ENCODE peak calls at places on chromosomes 3 and 15, in eight cellular contexts. G, J, D, Y, T, S, N and U are unnamed samples.

GRCh38 chr3:151837057-151837456 is 23.1 kb downstream of the AADAC start:
- DNase-seq in T (no peak), Y (peak; percentile 91), S (peak; percentile 69), J (peak; percentile 85), N (no peak), D (no peak), G (no peak), U (no peak)

GRCh38 chr15:101091080-101092017 is 160.5 kb downstream of the CHSY1 start:
- DNase-seq in N (no peak), S (peak; percentile 89), J (peak; percentile 89), G (no peak), T (no peak), D (no peak), Y (peak; percentile 79), U (no peak)

GRCh38 chr15:36932070-36932469 is 168.3 kb downstream of the MEIS2 start:
- DNase-seq in N (no peak), S (no peak), Y (no peak), T (no peak), J (no peak), G (no peak), D (no peak), U (no peak)

GRCh38 chr15:66486887-66487286 is 10.7 kb downstream of the SNAPC5 start:
- DNase-seq in N (no peak), T (no peak), S (no peak), J (no peak), G (no peak), Y (no peak), D (no peak), U (peak; percentile 15)

GRCh38 chr3:184740509-184741258 is 28.8 kb upstream of the MAGEF1 start:
- DNase-seq in N (no peak), S (peak; percentile 16), Y (peak; percentile 87), T (no peak), D (no peak), J (peak; percentile 28), G (no peak), U (no peak)

GRCh38 chr15:25783607-25784131 is 79.5 kb downstream of the ATP10A start:
- DNase-seq in D (no peak), Y (peak; percentile 72), G (no peak), J (peak; percentile 58), T (no peak), S (no peak), N (no peak), U (no peak)

GRCh38 chr3:54294214-54294613 is 171.9 kb downstream of the CACNA2D3 start:
- DNase-seq in J (no peak), N (no peak), D (no peak), S (no peak), Y (no peak), T (no peak), G (no peak), U (no peak)

GRCh38 chr3:73115806-73116205 is 54.3 kb downstream of the EBLN2 start:
- DNase-seq in G (no peak), T (no peak), N (no peak), J (no peak), Y (no peak), S (no peak), D (no peak), U (no peak)

GRCh38 chr3:72398781-72399180 is 449.5 kb downstream of the SHQ1 start:
- DNase-seq in D (no peak), S (no peak), N (no peak), G (no peak), J (no peak), Y (no peak), T (no peak), U (no peak)

GRCh38 chr15:89358755-89359439 is 24.3 kb upstream of the POLG start:
- DNase-seq in G (peak; percentile 71), S (peak; percentile 29), D (peak; percentile 90), T (peak; percentile 71), J (peak; percentile 83), N (peak; percentile 94), Y (peak; percentile 82), U (no peak)

GRCh38 chr3:69250014-69250413 is 127.6 kb upstream of the LMOD3 start:
- DNase-seq in D (no peak), Y (peak; percentile 23), J (no peak), T (no peak), S (no peak), N (no peak), G (no peak), U (no peak)

GRCh38 chr15:37102315-37103021 is 2.1 kb upstream of the MEIS2 start:
- DNase-seq in Y (peak; percentile 60), T (no peak), D (no peak), G (peak; percentile 65), S (no peak), J (peak; percentile 51), N (no peak), U (no peak)

GRCh38 chr15:41930221-41930866 is 36.5 kb upstream of the SPTBN5 start:
- DNase-seq in D (peak; percentile 63), N (no peak), Y (peak; percentile 97), G (no peak), J (peak; percentile 95), T (peak; percentile 52), S (peak; percentile 89), U (peak; percentile 88)

GRCh38 chr15:78212008-78212407 is 22.4 kb downstream of the ACSBG1 start:
- DNase-seq in S (no peak), J (no peak), D (no peak), N (no peak), G (no peak), T (no peak), Y (no peak), U (no peak)

GRCh38 chr3:42052867-42053351 is 38.2 kb upstream of the TRAK1 start:
- DNase-seq in D (no peak), Y (peak; percentile 41), J (no peak), T (no peak), G (no peak), N (no peak), S (no peak), U (no peak)

GRCh38 chr15:99016680-99017321 is 9.2 kb upstream of the PGPEP1L start:
- DNase-seq in S (no peak), N (no peak), T (no peak), D (no peak), J (peak; percentile 31), G (no peak), Y (peak; percentile 84), U (no peak)

GRCh38 chr3:170766253-170766652 is 103.7 kb downstream of the RPL22L1 start:
- DNase-seq in J (no peak), G (no peak), D (no peak), T (no peak), S (no peak), Y (no peak), N (no peak), U (no peak)

GRCh38 chr3:69425249-69425648 is 39.4 kb upstream of the FRMD4B start:
- DNase-seq in T (peak; percentile 20), N (peak; percentile 42), G (no peak), Y (peak; percentile 52), J (peak; percentile 58), D (no peak), S (no peak), U (no peak)

GRCh38 chr15:70504988-70505387 is 258.4 kb downstream of the UACA start:
- DNase-seq in Y (no peak), D (no peak), G (no peak), N (no peak), J (no peak), T (no peak), S (no peak), U (no peak)

GRCh38 chr3:123766195-123767019 is 117.7 kb downstream of the MYLK start:
- DNase-seq in T (no peak), D (no peak), G (no peak), S (no peak), J (no peak), Y (peak; percentile 42), N (no peak), U (peak; percentile 84)

GRCh38 chr3:127206611-127207516 is 13.9 kb downstream of the PRR23E start:
- DNase-seq in D (no peak), J (no peak), G (no peak), T (no peak), N (peak; percentile 13), Y (no peak), S (no peak), U (no peak)

GRCh38 chr15:72365844-72366243 is 10.0 kb downstream of the HEXA start:
- DNase-seq in S (no peak), D (no peak), T (no peak), G (no peak), J (no peak), N (peak; percentile 64), Y (no peak), U (no peak)

GRCh38 chr15:61794276-61794675 is 266.0 kb downstream of the VPS13C start:
- DNase-seq in J (peak; percentile 68), D (no peak), N (no peak), Y (peak; percentile 5), G (peak; percentile 15), T (no peak), S (peak; percentile 3), U (no peak)

GRCh38 chr15:62103431-62103830 is 36.7 kb downstream of the C2CD4A start:
- DNase-seq in T (no peak), D (no peak), S (no peak), J (no peak), N (no peak), Y (no peak), G (no peak), U (no peak)